ENCODE peak calls at places on chromosomes 2 and 18, in four cellular contexts. One of them, this sample, is unnamed. For H3K9me3, the result is how much of the 10 kb centered on the place peaks cover.

GRCh38 chr18:1047406-1047805 is 142.7 kb downstream of the ADCYAP1 start:
- DNase-seq in CD4-positive, alpha-beta T cell: no peak
- DNase-seq in heart right ventricle: no peak
- DNase-seq in ovary: no peak
- DNase-seq in this sample: no peak

GRCh38 chr2:24402242-24403092 is 42.1 kb upstream of the ITSN2 start:
- DNase-seq in heart right ventricle: no peak
- DNase-seq in ovary: peak
- DNase-seq in CD4-positive, alpha-beta T cell: no peak
- DNase-seq in this sample: no peak

GRCh38 chr2:111659361-111660281 is 224.4 kb downstream of the ANAPC1 start:
- DNase-seq in CD4-positive, alpha-beta T cell: no peak
- DNase-seq in ovary: no peak
- DNase-seq in heart right ventricle: no peak
- DNase-seq in this sample: no peak

GRCh38 chr2:111194835-111195621 is 74.3 kb downstream of the BCL2L11 start:
- DNase-seq in ovary: no peak
- DNase-seq in heart right ventricle: no peak
- DNase-seq in CD4-positive, alpha-beta T cell: no peak
- DNase-seq in this sample: no peak

GRCh38 chr2:240290432-240291336 is 144.8 kb upstream of the GPC1 start:
- DNase-seq in heart right ventricle: no peak
- DNase-seq in CD4-positive, alpha-beta T cell: no peak
- DNase-seq in ovary: no peak
- DNase-seq in this sample: no peak

GRCh38 chr2:142082363-142082762 is 48.5 kb downstream of the LRP1B start:
- DNase-seq in heart right ventricle: no peak
- DNase-seq in CD4-positive, alpha-beta T cell: no peak
- DNase-seq in ovary: no peak
- DNase-seq in this sample: no peak

GRCh38 chr2:217610411-217610814 is 392.4 kb downstream of the TNS1 start:
- DNase-seq in CD4-positive, alpha-beta T cell: no peak
- DNase-seq in heart right ventricle: no peak
- DNase-seq in ovary: no peak
- DNase-seq in this sample: no peak

GRCh38 chr2:229562472-229563127 is 151.8 kb downstream of the DNER start:
- DNase-seq in ovary: no peak
- DNase-seq in heart right ventricle: no peak
- DNase-seq in CD4-positive, alpha-beta T cell: no peak
- DNase-seq in this sample: no peak

GRCh38 chr18:32349728-32350395 is 120.8 kb downstream of the GAREM1 start:
- DNase-seq in heart right ventricle: peak
- DNase-seq in CD4-positive, alpha-beta T cell: no peak
- DNase-seq in ovary: peak
- DNase-seq in this sample: no peak

GRCh38 chr2:200257570-200257969 is 48.9 kb upstream of the SPATS2L start:
- DNase-seq in CD4-positive, alpha-beta T cell: no peak
- DNase-seq in ovary: no peak
- DNase-seq in heart right ventricle: no peak
- DNase-seq in this sample: no peak

GRCh38 chr2:26959320-26959719 is 11.1 kb upstream of the MAPRE3 start:
- DNase-seq in CD4-positive, alpha-beta T cell: no peak
- DNase-seq in heart right ventricle: no peak
- DNase-seq in ovary: no peak
- DNase-seq in this sample: no peak

GRCh38 chr2:50746526-50746925 is 285.4 kb downstream of the NRXN1 start:
- DNase-seq in CD4-positive, alpha-beta T cell: no peak
- DNase-seq in heart right ventricle: no peak
- DNase-seq in ovary: no peak
- DNase-seq in this sample: no peak

GRCh38 chr2:174634130-174635014 is 36.8 kb upstream of the WIPF1 start:
- DNase-seq in CD4-positive, alpha-beta T cell: peak
- DNase-seq in heart right ventricle: no peak
- DNase-seq in ovary: no peak
- DNase-seq in this sample: peak

GRCh38 chr2:146844226-146844990 is 1000.4 kb upstream of the ACVR2A start:
- DNase-seq in ovary: no peak
- DNase-seq in heart right ventricle: no peak
- DNase-seq in CD4-positive, alpha-beta T cell: no peak
- DNase-seq in this sample: no peak

GRCh38 chr2:7840651-7841380 is 841.0 kb upstream of the ID2 start:
- DNase-seq in ovary: no peak
- DNase-seq in CD4-positive, alpha-beta T cell: no peak
- DNase-seq in heart right ventricle: no peak
- DNase-seq in this sample: no peak

GRCh38 chr2:43438858-43439655 is 156.8 kb downstream of the THADA start:
- DNase-seq in CD4-positive, alpha-beta T cell: no peak
- DNase-seq in heart right ventricle: no peak
- DNase-seq in ovary: no peak
- DNase-seq in this sample: no peak

GRCh38 chr2:165357758-165358157 is 111.7 kb upstream of the CSRNP3 start:
- DNase-seq in ovary: no peak
- DNase-seq in CD4-positive, alpha-beta T cell: no peak
- DNase-seq in heart right ventricle: no peak
- DNase-seq in this sample: no peak

GRCh38 chr2:181224866-181225265 is 232.3 kb upstream of the ITGA4 start:
- DNase-seq in CD4-positive, alpha-beta T cell: no peak
- DNase-seq in ovary: no peak
- DNase-seq in heart right ventricle: no peak
- DNase-seq in this sample: no peak

GRCh38 chr18:33116376-33116775 is 324.1 kb downstream of the CCDC178 start:
- DNase-seq in CD4-positive, alpha-beta T cell: no peak
- DNase-seq in ovary: no peak
- DNase-seq in heart right ventricle: no peak
- DNase-seq in this sample: no peak

GRCh38 chr18:42229211-42230210 is 274.5 kb downstream of the PIK3C3 start:
- DNase-seq in heart right ventricle: no peak
- DNase-seq in ovary: no peak
- DNase-seq in CD4-positive, alpha-beta T cell: no peak
- DNase-seq in this sample: no peak

GRCh38 chr2:216286616-216287231 is 85.6 kb downstream of the MARCHF4 start:
- DNase-seq in heart right ventricle: no peak
- DNase-seq in ovary: no peak
- DNase-seq in CD4-positive, alpha-beta T cell: no peak
- DNase-seq in this sample: no peak

GRCh38 chr2:240803191-240803590 is 16.8 kb downstream of the KIF1A start:
- DNase-seq in heart right ventricle: no peak
- DNase-seq in CD4-positive, alpha-beta T cell: no peak
- DNase-seq in ovary: no peak
- DNase-seq in this sample: no peak

GRCh38 chr2:33317369-33318015 is 159.0 kb upstream of the RASGRP3 start:
- DNase-seq in ovary: no peak
- DNase-seq in heart right ventricle: no peak
- DNase-seq in CD4-positive, alpha-beta T cell: no peak
- DNase-seq in this sample: no peak

GRCh38 chr2:128473175-128474013 is 154.7 kb upstream of the HS6ST1 start:
- DNase-seq in heart right ventricle: no peak
- DNase-seq in CD4-positive, alpha-beta T cell: no peak
- DNase-seq in ovary: no peak
- DNase-seq in this sample: no peak

GRCh38 chr2:29322011-29322410 is 206.8 kb downstream of the CLIP4 start:
- DNase-seq in CD4-positive, alpha-beta T cell: no peak
- DNase-seq in ovary: no peak
- DNase-seq in heart right ventricle: no peak
- DNase-seq in this sample: no peak

GRCh38 chr2:2876350-2877042 is 501.1 kb downstream of the EIPR1 start:
- DNase-seq in ovary: no peak
- DNase-seq in heart right ventricle: no peak
- DNase-seq in CD4-positive, alpha-beta T cell: no peak
- DNase-seq in this sample: no peak

GRCh38 chr2:2874805-2875204 is 502.8 kb downstream of the EIPR1 start:
- DNase-seq in ovary: no peak
- DNase-seq in heart right ventricle: no peak
- DNase-seq in CD4-positive, alpha-beta T cell: no peak
- DNase-seq in this sample: no peak

GRCh38 chr2:2875296-2875695 is 502.3 kb downstream of the EIPR1 start:
- DNase-seq in ovary: no peak
- DNase-seq in heart right ventricle: no peak
- DNase-seq in CD4-positive, alpha-beta T cell: no peak
- DNase-seq in this sample: no peak

GRCh38 chr2:2877427-2877826 is 500.2 kb downstream of the EIPR1 start:
- DNase-seq in CD4-positive, alpha-beta T cell: no peak
- DNase-seq in heart right ventricle: no peak
- DNase-seq in ovary: no peak
- DNase-seq in this sample: no peak

DNA sequence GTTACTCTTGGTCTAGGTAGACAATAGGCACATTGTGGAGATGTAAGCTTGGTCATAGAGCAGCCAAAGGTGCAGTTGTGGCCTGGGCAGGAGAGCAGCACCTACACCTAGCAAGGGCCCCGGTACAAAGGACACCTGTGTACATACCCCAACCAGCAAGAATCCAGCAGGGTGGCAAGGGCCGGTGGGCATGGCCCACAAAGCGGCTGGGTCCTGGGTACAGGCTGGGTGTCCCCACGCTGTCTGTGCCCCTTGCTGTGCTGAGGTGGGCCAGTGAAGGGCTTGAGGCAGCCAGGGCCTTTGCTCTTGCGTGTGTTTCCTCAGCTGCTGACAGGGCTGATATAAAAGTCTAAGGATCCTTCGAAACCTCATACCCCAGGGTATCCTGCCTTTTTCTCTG is 501.8 kb downstream of the EIPR1 start:
- DNase-seq in CD4-positive, alpha-beta T cell: no peak
- DNase-seq in ovary: no peak
- DNase-seq in heart right ventricle: no peak
- DNase-seq in this sample: no peak
- H3K9me3 ChIP-seq in CD4-positive, alpha-beta T cell: under half
- H3K9me3 ChIP-seq in ovary: under half
- H3K9me3 ChIP-seq in heart right ventricle: under half
- H3K9me3 ChIP-seq in this sample: under half

DNA sequence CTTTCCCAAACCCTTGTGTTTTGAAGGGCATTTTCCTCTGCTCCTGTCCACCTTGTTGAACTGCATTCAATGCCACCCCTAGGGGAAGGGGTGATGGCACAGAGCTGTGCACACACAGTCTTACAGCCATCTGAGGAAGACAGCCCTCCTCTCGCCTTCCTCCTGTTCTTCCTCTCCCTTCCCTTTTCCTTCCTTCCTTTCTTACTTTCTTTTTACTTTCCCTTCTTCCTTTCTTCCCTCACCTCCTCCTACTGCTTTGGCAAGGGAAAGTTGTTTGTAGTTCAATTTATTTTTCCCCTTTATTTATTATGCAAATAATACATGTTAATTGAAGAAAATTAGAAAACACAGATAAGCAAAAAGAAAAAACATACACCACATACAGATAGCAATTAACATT is 99.4 kb downstream of the CDH20 start:
- DNase-seq in CD4-positive, alpha-beta T cell: no peak
- DNase-seq in heart right ventricle: no peak
- DNase-seq in ovary: no peak
- DNase-seq in this sample: no peak
- H3K9me3 ChIP-seq in CD4-positive, alpha-beta T cell: under half
- H3K9me3 ChIP-seq in heart right ventricle: under half
- H3K9me3 ChIP-seq in ovary: under half
- H3K9me3 ChIP-seq in this sample: under half

GRCh38 chr2:13751955-13752354 is 880.6 kb upstream of the LRATD1 start:
- DNase-seq in CD4-positive, alpha-beta T cell: no peak
- DNase-seq in heart right ventricle: no peak
- DNase-seq in ovary: no peak
- DNase-seq in this sample: no peak
- H3K9me3 ChIP-seq in CD4-positive, alpha-beta T cell: under half
- H3K9me3 ChIP-seq in heart right ventricle: under half
- H3K9me3 ChIP-seq in ovary: under half
- H3K9me3 ChIP-seq in this sample: under half

DNA sequence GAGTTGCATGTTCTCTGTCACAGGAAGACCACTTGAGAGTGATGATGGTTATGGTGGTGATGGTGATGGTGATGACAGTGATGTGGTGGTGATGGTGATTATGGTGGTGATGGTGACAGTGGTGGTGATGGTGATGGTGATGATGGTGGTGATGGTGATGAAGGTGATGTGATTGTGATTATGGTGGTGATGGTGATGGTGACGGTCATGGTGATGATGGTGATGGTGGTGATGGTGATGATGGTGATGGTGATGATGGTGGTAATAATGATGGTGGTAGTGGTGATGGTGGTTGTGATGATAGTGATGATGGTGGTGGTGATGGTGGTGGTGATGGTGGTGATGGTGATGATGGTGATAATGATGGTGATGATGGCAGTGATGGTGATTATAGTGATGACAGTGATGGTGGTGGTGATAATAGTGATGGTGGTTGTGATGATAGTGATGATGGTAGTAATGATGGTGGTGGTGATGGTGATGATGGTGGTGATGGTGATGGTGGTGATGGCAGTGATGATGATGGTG is 93.7 kb downstream of the ASB1 start:
- DNase-seq in ovary: no peak
- DNase-seq in heart right ventricle: no peak
- DNase-seq in CD4-positive, alpha-beta T cell: no peak
- DNase-seq in this sample: no peak
- H3K9me3 ChIP-seq in ovary: under half
- H3K9me3 ChIP-seq in heart right ventricle: under half
- H3K9me3 ChIP-seq in CD4-positive, alpha-beta T cell: under half
- H3K9me3 ChIP-seq in this sample: under half

DNA sequence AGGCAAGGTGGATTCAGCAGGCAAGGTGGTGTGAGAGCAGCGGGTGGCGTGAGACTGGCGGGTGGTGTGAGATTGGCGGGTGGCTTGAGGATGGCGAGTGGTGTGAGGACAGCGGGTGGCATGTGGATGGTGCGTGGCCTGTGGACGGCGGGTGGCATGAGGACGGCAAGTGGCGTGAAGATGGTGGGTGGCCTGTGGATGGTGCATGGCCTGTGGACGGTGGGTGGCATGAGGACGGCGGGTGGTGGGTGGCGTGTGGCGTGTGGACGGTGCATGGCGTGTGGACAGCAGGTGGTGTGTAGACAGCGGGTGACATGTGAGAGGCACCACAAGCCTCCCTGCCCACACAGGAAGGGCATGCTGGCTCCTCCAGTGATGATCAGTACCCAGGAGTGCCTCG is 186.9 kb upstream of the SALL3 start:
- DNase-seq in ovary: no peak
- DNase-seq in CD4-positive, alpha-beta T cell: no peak
- DNase-seq in heart right ventricle: no peak
- DNase-seq in this sample: no peak
- H3K9me3 ChIP-seq in ovary: under half
- H3K9me3 ChIP-seq in CD4-positive, alpha-beta T cell: under half
- H3K9me3 ChIP-seq in heart right ventricle: under half
- H3K9me3 ChIP-seq in this sample: under half

GRCh38 chr2:198615972-198616371 is 811.6 kb downstream of the PLCL1 start:
- DNase-seq in heart right ventricle: no peak
- DNase-seq in CD4-positive, alpha-beta T cell: no peak
- DNase-seq in ovary: no peak
- DNase-seq in this sample: no peak
- H3K9me3 ChIP-seq in heart right ventricle: under half
- H3K9me3 ChIP-seq in CD4-positive, alpha-beta T cell: under half
- H3K9me3 ChIP-seq in ovary: under half
- H3K9me3 ChIP-seq in this sample: under half

DNA sequence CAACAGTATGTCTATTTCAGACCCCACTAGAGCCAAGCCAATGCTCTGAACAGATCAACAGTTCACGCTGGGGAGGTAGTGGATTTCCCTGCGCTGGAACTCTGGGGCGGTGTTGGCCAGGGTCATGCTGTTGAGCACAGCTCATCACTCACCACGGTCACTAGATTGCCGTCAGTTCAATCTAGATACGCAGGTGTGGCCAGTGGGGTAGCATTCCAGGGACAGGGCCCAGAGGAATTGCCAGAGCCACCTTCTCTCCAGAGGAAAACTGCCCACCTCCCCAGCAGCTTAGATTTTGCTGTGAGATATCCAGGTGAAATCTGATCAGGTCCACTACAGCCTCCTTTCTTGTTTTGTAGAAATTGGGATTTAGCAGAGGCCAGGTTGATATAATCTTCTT is 101.8 kb downstream of the SOX11 start:
- DNase-seq in ovary: no peak
- DNase-seq in heart right ventricle: no peak
- DNase-seq in CD4-positive, alpha-beta T cell: no peak
- DNase-seq in this sample: no peak
- H3K9me3 ChIP-seq in ovary: under half
- H3K9me3 ChIP-seq in heart right ventricle: under half
- H3K9me3 ChIP-seq in CD4-positive, alpha-beta T cell: under half
- H3K9me3 ChIP-seq in this sample: under half